ENCODE peak calls at places on chromosomes 12 and 14, in four cellular contexts. H is GM12878, I is K562, R is HepG2. D is an unnamed sample.

GRCh38 chr12:23204933-23205778 is 580.2 kb downstream of the ETNK1 start:
- DNase-seq in I (peak), R (peak), H (peak), D (peak)

GRCh38 chr12:31585271-31585670 is 5.7 kb downstream of the DENND5B start:
- DNase-seq in H (no peak), I (no peak), R (no peak), D (no peak)

GRCh38 chr14:98175436-98175835 is 1096.6 kb downstream of the BCL11B start:
- DNase-seq in R (no peak), H (no peak), I (no peak), D (no peak)

GRCh38 chr14:68535404-68536024 is 257.4 kb downstream of the ZFP36L1 start:
- DNase-seq in I (no peak), H (no peak), R (no peak), D (peak)

GRCh38 chr12:38823743-38824142 is 81.6 kb downstream of the CPNE8 start:
- DNase-seq in R (no peak), H (no peak), I (no peak), D (no peak)

GRCh38 chr14:77544571-77544970 is 46.0 kb upstream of the ISM2 start:
- DNase-seq in R (no peak), I (no peak), H (no peak), D (no peak)

GRCh38 chr12:86663691-86664090 is 407.5 kb upstream of the MGAT4C start:
- DNase-seq in I (peak), H (no peak), R (no peak), D (no peak)

GRCh38 chr14:66709292-66709691 is 201.3 kb downstream of the GPHN start:
- DNase-seq in R (peak), H (no peak), I (no peak), D (no peak)

GRCh38 chr14:104749111-104749649 is 3.8 kb upstream of the SIVA1 start:
- DNase-seq in I (no peak), H (no peak), R (peak), D (no peak)

GRCh38 chr14:100017578-100017977 is 47.6 kb upstream of the EVL start:
- DNase-seq in I (no peak), H (no peak), R (no peak), D (no peak)

GRCh38 chr14:56422703-56423213 is 156.8 kb upstream of the TMEM260 start:
- DNase-seq in I (no peak), H (no peak), R (peak), D (peak)

GRCh38 chr12:106782619-106783018 is 8.1 kb downstream of the RIC8B start:
- DNase-seq in H (no peak), I (no peak), R (no peak), D (no peak)

GRCh38 chr12:45415393-45415817 is 199.5 kb downstream of the ANO6 start:
- DNase-seq in R (peak), I (no peak), H (peak), D (peak)

GRCh38 chr12:79648872-79649271 is 41.9 kb downstream of the PAWR start:
- DNase-seq in H (no peak), R (no peak), I (no peak), D (no peak)

GRCh38 chr14:24891987-24892729 is 157.8 kb downstream of the STXBP6 start:
- DNase-seq in I (no peak), H (no peak), R (no peak), D (no peak)

GRCh38 chr12:47825239-47825639 is 5.5 kb upstream of the HDAC7 start:
- DNase-seq in I (no peak), R (no peak), H (no peak), D (peak)

GRCh38 chr14:37763266-37763665 is 167.8 kb downstream of the TTC6 start:
- DNase-seq in H (no peak), R (no peak), I (no peak), D (no peak)

GRCh38 chr14:68783408-68784297 is 9.2 kb downstream of the ZFP36L1 start:
- DNase-seq in R (peak), I (no peak), H (no peak), D (no peak)

GRCh38 chr12:132222096-132222807 is 78.0 kb downstream of the NOC4L start:
- DNase-seq in I (no peak), H (peak), R (peak), D (peak)

GRCh38 chr12:132225214-132225613 is 81.0 kb downstream of the NOC4L start:
- DNase-seq in H (no peak), I (no peak), R (no peak), D (no peak)

GRCh38 chr12:132222808-132223173 is 78.5 kb downstream of the NOC4L start:
- DNase-seq in R (no peak), H (no peak), I (no peak), D (no peak)

GRCh38 chr12:132226604-132227003 is 82.3 kb downstream of the NOC4L start:
- DNase-seq in H (no peak), I (no peak), R (no peak), D (no peak)

DNA sequence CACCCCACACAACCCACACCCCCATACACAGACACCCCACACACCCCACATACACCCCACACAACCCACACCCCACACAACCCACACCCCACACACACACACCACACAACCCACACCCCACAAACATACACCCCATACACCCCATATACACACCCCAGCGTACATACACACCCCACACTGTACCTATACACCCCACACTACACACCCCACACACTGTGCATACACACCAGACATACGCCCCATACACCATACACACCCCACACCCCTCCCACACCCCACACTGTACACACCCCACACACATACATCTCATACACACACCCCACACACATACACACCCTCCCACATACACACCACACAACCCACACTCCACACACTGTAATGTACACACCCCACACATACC is 80.2 kb downstream of the NOC4L start:
- DNase-seq in H (no peak), R (no peak), I (no peak), D (no peak)
- TF ChIP-seq RAD21 in H (no peak), R (no peak), I (no peak), D (no peak)

GRCh38 chr12:77841467-77842054 is 10.9 kb downstream of the NAV3 start:
- DNase-seq in I (no peak), H (no peak), R (no peak), D (no peak)

GRCh38 chr12:77842430-77842829 is 11.7 kb downstream of the NAV3 start:
- DNase-seq in I (no peak), R (peak), H (no peak), D (no peak)

GRCh38 chr12:77834618-77835017 is 3.9 kb downstream of the NAV3 start:
- DNase-seq in H (no peak), R (no peak), I (no peak), D (no peak)

GRCh38 chr12:77835982-77836381 is 5.3 kb downstream of the NAV3 start:
- DNase-seq in R (no peak), H (no peak), I (no peak), D (no peak)

DNA sequence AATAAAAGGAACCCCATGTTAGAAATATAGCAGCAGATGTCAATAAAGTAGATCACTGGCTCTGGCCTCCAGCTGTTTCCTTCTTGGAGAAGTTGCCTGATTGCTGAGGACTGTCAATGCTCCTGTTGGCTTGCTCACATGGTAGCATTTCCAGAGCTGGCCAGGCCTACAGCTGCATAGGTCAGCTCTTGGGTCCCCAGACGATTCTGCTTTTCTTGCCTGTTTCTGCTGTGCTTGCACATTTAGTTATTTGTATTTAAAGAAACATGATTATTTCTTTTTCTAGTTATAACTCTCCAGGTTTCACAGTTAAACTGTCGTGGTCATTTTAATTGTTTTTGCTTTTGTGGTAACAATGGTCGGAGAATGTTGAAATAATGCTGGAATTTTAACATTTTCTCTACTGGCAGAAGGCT is 7.2 kb downstream of the NAV3 start:
- DNase-seq in I (no peak), H (no peak), R (no peak), D (no peak)
- TF ChIP-seq JUNB in I (no peak), H (no peak), R (no peak), D (no peak)

GRCh38 chr12:109714141-109714912 is 702 bp downstream of the FAM222A start:
- DNase-seq in I (peak), R (peak), H (no peak), D (peak)
- TF ChIP-seq REST in I (no peak), R (no peak), H (no peak), D (no peak)

GRCh38 chr12:52710744-52711143 is 7.4 kb upstream of the KRT77 start:
- DNase-seq in I (no peak), R (no peak), H (no peak), D (no peak)

GRCh38 chr12:52716061-52716460 is 12.7 kb upstream of the KRT77 start:
- DNase-seq in I (no peak), R (no peak), H (no peak), D (no peak)

GRCh38 chr12:52715416-52715815 is 12.1 kb upstream of the KRT77 start:
- DNase-seq in I (peak), H (no peak), R (peak), D (peak)

GRCh38 chr12:52714887-52715281 is 11.6 kb upstream of the KRT77 start:
- DNase-seq in I (no peak), H (no peak), R (no peak), D (no peak)

GRCh38 chr12:52713960-52714886 is 10.9 kb upstream of the KRT77 start:
- DNase-seq in I (peak), H (no peak), R (no peak), D (peak)
- TF ChIP-seq RAD21 in I (no peak), H (no peak), R (no peak), D (no peak)

GRCh38 chr14:21072781-21073339 is 2.8 kb downstream of the ARHGEF40 start:
- DNase-seq in I (no peak), R (no peak), H (no peak), D (no peak)

GRCh38 chr14:21072102-21072501 is 2.0 kb downstream of the ARHGEF40 start:
- DNase-seq in R (no peak), I (no peak), H (no peak), D (no peak)

GRCh38 chr14:21070083-21070609 is at the start of gene ARHGEF40:
- DNase-seq in H (no peak), I (peak), R (no peak), D (no peak)

GRCh38 chr14:21070610-21071224 is 613 bp downstream of the ARHGEF40 start:
- DNase-seq in H (no peak), I (peak), R (peak), D (no peak)

GRCh38 chr14:21071225-21072041 is 1.3 kb downstream of the ARHGEF40 start:
- DNase-seq in I (peak), R (peak), H (peak), D (peak)
- TF ChIP-seq JUNB in I (no peak), R (no peak), H (no peak), D (no peak)

DNA sequence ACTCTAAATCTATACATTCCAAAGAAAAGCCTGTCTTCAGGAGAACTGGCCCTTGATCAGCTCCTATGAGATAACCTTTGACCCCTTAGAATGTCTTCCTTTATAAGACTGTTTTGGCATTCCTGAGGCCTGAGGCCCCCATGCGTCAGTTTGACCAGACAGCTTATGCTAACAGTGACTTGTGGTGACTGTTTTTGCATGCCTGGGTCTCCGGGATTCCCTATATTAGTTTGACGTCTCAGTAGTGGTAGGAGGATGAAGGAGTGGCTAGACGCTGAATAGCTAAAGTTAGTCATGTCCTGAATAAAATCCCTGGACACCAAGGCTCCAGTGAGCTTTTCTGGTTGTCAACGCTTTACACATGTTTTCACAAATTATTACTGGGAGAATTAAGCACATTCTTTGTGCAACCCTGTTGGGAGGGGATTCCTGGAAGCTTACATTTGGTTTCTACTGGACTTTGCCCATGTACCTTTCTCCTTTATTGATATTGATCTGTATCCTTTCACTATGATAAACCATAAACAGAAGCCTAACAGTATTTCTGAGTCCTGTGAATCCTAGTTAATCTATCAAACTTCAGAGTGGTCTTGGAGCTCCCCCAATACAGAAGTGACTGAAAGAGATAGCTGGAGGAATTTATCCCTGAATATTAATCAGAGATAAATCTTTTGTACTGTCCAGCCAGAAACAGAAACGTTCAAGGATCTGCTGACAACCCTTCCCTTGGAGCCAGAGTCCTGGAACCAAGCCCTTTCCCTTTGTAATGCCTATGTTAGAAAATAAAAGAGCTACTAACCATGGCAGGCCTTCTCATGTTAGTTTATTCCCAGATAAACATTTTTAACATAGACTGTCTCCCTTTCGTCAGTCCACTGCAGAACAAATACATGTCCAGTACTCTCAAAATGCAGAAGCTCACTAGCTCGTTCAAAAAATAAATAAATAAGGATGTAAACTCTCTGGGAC is 479.2 kb downstream of the RPS29 start:
- DNase-seq in R (no peak), I (no peak), H (no peak), D (no peak)
- TF ChIP-seq REST in R (no peak), I (no peak), H (no peak), D (no peak)

DNA sequence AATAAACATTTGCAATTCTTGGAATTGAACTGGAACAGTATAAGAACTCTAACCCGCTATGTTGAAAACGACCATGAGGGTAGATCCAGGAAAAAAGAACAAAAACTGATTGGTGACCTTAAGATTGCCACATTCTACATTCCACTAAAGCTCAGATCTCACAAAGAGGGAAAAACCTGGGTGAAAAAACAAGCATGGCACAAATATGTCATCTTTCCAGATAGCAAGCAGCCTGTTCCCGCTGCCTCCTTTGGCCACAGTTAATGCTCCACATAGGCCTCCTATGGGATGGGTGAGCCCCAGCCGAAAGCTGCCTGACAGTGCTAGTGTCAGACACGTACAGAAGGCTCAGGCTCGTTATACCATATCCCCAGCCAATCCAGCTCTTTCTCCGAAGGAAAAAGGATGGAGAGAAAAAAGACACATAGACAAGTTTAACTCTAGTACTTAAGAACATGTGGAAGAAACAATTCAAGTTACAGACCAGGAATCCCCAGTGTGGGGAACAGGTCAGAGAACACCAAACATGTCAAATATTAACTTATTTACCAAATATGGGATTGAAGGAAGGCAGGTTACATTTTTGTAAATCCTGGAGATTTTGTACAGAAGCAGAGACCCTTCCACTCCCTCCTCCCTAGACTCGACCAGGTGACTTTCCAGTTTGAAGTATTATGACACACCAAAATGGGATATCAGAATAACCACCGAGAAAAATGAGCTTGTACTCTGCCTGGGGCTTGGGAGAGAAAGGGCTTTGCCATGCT is 14.7 kb downstream of the LETMD1 start:
- DNase-seq in H (no peak), R (no peak), I (no peak), D (no peak)
- TF ChIP-seq RAD21 in H (no peak), R (no peak), I (no peak), D (no peak)

GRCh38 chr12:53591301-53592206 is 34.6 kb downstream of the ATF7 start:
- DNase-seq in R (peak), I (no peak), H (no peak), D (no peak)
- TF ChIP-seq JUNB in R (no peak), I (no peak), H (no peak), D (no peak)

D was measured in A549.